ENCODE peak calls at places on chromosome 14, in nine cellular contexts. C is GM04504; P is CD4-positive, alpha-beta memory T cell; Q is brain microvascular endothelial cell; I is stimulated activated CD4-positive, alpha-beta T cell treated with anti-CD3 and anti-CD28 coated beads, TNF-alpha, amount 100 ng/mL, for 1 hour; L is ELF-1; Z is GM23248; S is IMR-90; E is activated CD4-positive, alpha-beta T cell treated with anti-CD3 and anti-CD28 coated beads for 24 hours. M is an unnamed sample.
A peak's percentile ranks its signal among the peaks of the same experiment; 100 is the strongest.

GRCh38 chr14:35122696-35123387 is 490 bp downstream of the PRORP start:
- DNase-seq in Z (peak; percentile 71), E (no peak), S (peak; percentile 59), C (no peak), Q (peak; percentile 2), I (no peak), P (peak; percentile 19), L (peak; percentile 77), M (no peak)

GRCh38 chr14:75699331-75699730 is 38.3 kb downstream of the TTLL5 start:
- DNase-seq in P (no peak), E (no peak), Q (no peak), S (no peak), I (no peak), Z (no peak), C (no peak), L (no peak), M (no peak)

GRCh38 chr14:96888158-96888557 is 91.0 kb downstream of the VRK1 start:
- DNase-seq in Q (no peak), S (no peak), P (no peak), E (no peak), L (no peak), Z (no peak), I (no peak), C (no peak), M (no peak)

GRCh38 chr14:77043177-77043983 is 14.9 kb upstream of the IRF2BPL start:
- DNase-seq in C (peak; percentile 91), L (no peak), P (no peak), Z (peak; percentile 95), E (no peak), I (no peak), S (peak; percentile 91), Q (peak; percentile 59), M (no peak)

GRCh38 chr14:49303952-49304516 is 282.1 kb downstream of the RPS29 start:
- DNase-seq in P (no peak), L (peak; percentile 41), I (no peak), Z (peak; percentile 35), S (peak; percentile 13), Q (peak; percentile 57), E (no peak), C (no peak), M (no peak)

GRCh38 chr14:51860836-51861583 is 598 bp downstream of the GNG2 start:
- DNase-seq in S (peak; percentile 53), Z (peak; percentile 78), Q (no peak), E (no peak), I (no peak), C (no peak), L (peak; percentile 14), P (no peak), M (no peak)

GRCh38 chr14:36520601-36521525 is 831 bp upstream of the NKX2-1 start:
- DNase-seq in Z (peak; percentile 58), P (no peak), I (no peak), E (no peak), L (peak; percentile 55), Q (no peak), S (peak; percentile 2), C (no peak), M (peak; percentile 73)

GRCh38 chr14:50249118-50249775 is 17.9 kb upstream of the SOS2 start:
- DNase-seq in Z (no peak), E (no peak), C (no peak), L (no peak), P (no peak), Q (no peak), I (no peak), S (peak; percentile 8), M (no peak)

GRCh38 chr14:34582117-34582680 is 42.7 kb upstream of the EAPP start:
- DNase-seq in Z (no peak), L (no peak), I (no peak), C (no peak), P (no peak), E (no peak), Q (no peak), S (no peak), M (no peak)

GRCh38 chr14:41605550-41606248 is 977 bp upstream of the LRFN5 start:
- DNase-seq in P (no peak), S (peak; percentile 46), L (peak; percentile 89), Q (no peak), Z (peak; percentile 55), E (no peak), C (no peak), I (no peak), M (peak; percentile 73)

GRCh38 chr14:99686557-99687283 is 2.6 kb downstream of the CYP46A1 start:
- DNase-seq in E (no peak), I (no peak), Z (no peak), Q (no peak), P (no peak), L (no peak), C (no peak), S (no peak), M (no peak)

GRCh38 chr14:100429537-100429936 is 106.4 kb downstream of the SLC25A47 start:
- DNase-seq in I (no peak), Z (no peak), S (no peak), E (no peak), Q (no peak), L (no peak), P (no peak), C (no peak), M (no peak)

GRCh38 chr14:58073516-58073915 is 78.5 kb downstream of the ARMH4 start:
- DNase-seq in I (no peak), Z (no peak), Q (no peak), S (no peak), P (no peak), E (no peak), C (no peak), L (no peak), M (no peak)

GRCh38 chr14:74202113-74202512 is 37.1 kb upstream of the VSX2 start:
- DNase-seq in I (no peak), S (no peak), Z (no peak), E (no peak), Q (no peak), L (no peak), C (no peak), P (no peak), M (no peak)

GRCh38 chr14:101790232-101790631 is 28.7 kb downstream of the PPP2R5C start:
- DNase-seq in Z (no peak), L (no peak), Q (no peak), E (no peak), S (no peak), C (no peak), P (no peak), I (no peak), M (no peak)

GRCh38 chr14:85058170-85058569 is 471.8 kb upstream of the FLRT2 start:
- DNase-seq in P (no peak), E (no peak), C (no peak), Z (peak; percentile 23), L (no peak), S (peak; percentile 11), Q (no peak), I (no peak), M (no peak)

GRCh38 chr14:72451081-72451972 is 442.6 kb downstream of the DPF3 start:
- DNase-seq in P (peak; percentile 66), I (no peak), L (peak; percentile 50), Z (no peak), Q (no peak), S (no peak), E (peak; percentile 14), C (no peak), M (no peak)

GRCh38 chr14:72801381-72801812 is 92.5 kb downstream of the DPF3 start:
- DNase-seq in I (no peak), C (peak; percentile 57), Q (peak; percentile 95), S (peak; percentile 99), P (no peak), L (no peak), Z (peak; percentile 95), E (no peak), M (no peak)

GRCh38 chr14:54591461-54592245 is 24.7 kb downstream of the SAMD4A start:
- DNase-seq in I (no peak), Q (no peak), C (no peak), L (no peak), E (no peak), S (no peak), Z (peak; percentile 73), P (no peak), M (no peak)

GRCh38 chr14:67536087-67536486 is 3.0 kb downstream of the PLEKHH1 start:
- DNase-seq in P (no peak), Q (no peak), E (no peak), L (no peak), I (no peak), C (no peak), Z (no peak), S (no peak), M (no peak)

GRCh38 chr14:54189358-54190354 is 207.2 kb upstream of the CDKN3 start:
- DNase-seq in P (no peak), I (no peak), Q (peak; percentile 76), E (no peak), C (no peak), Z (peak; percentile 80), L (no peak), S (peak; percentile 83), M (no peak)

GRCh38 chr14:101359221-101360044 is 201.9 kb upstream of the DIO3 start:
- DNase-seq in E (no peak), S (no peak), Q (no peak), P (no peak), I (no peak), Z (peak; percentile 6), L (peak; percentile 31), C (peak; percentile 1), M (no peak)

GRCh38 chr14:34965912-34966311 is 16.9 kb upstream of the SRP54 start:
- DNase-seq in L (no peak), C (no peak), S (no peak), I (no peak), E (no peak), P (no peak), Q (no peak), Z (no peak), M (no peak)

GRCh38 chr14:94138256-94138655 is 8.9 kb upstream of the IFI27L2 start:
- DNase-seq in Q (no peak), E (no peak), Z (no peak), I (no peak), S (no peak), C (no peak), L (no peak), P (no peak), M (no peak)

GRCh38 chr14:30410986-30411385 is 148.0 kb upstream of the G2E3 start:
- DNase-seq in E (no peak), Q (no peak), I (no peak), Z (no peak), P (no peak), L (no peak), S (no peak), C (no peak), M (no peak)

GRCh38 chr14:55051426-55052258 is at the start of gene MAPK1IP1L:
- DNase-seq in I (peak; percentile 93), L (peak; percentile 98), C (peak; percentile 85), S (peak; percentile 88), P (peak; percentile 91), Q (peak; percentile 89), Z (peak; percentile 96), E (peak; percentile 82), M (peak; percentile 84)

GRCh38 chr14:22513066-22513812 is 75.8 kb downstream of the DAD1 start:
- DNase-seq in S (no peak), C (no peak), I (no peak), P (no peak), Z (no peak), Q (no peak), E (no peak), L (no peak), M (no peak)

GRCh38 chr14:30193056-30193455 is 265.4 kb upstream of the PRKD1 start:
- DNase-seq in Z (no peak), E (no peak), S (no peak), C (no peak), L (no peak), Q (no peak), I (no peak), P (no peak), M (no peak)

GRCh38 chr14:69938751-69939150 is 59.5 kb downstream of the SMOC1 start:
- DNase-seq in P (no peak), Q (no peak), Z (no peak), E (no peak), S (no peak), C (no peak), I (no peak), L (no peak), M (no peak)

GRCh38 chr14:100539766-100540140 is 47.5 kb downstream of the BEGAIN start:
- DNase-seq in Q (no peak), P (no peak), E (no peak), L (no peak), Z (no peak), I (no peak), S (no peak), C (no peak), M (no peak)

GRCh38 chr14:53325176-53325806 is 172.2 kb upstream of the DDHD1 start:
- DNase-seq in Q (no peak), P (no peak), L (no peak), I (no peak), C (no peak), S (peak; percentile 21), Z (peak; percentile 9), E (no peak), M (no peak)

M was measured in DMS153.